ENCODE peak calls at places on chromosomes 11 and 22, in four cellular contexts. V is foreskin melanocyte, K is anterior cingulate cortex, T is activated B cell treated with CpG ODN at 0.5 μM for 24 hours. P is an unnamed sample.

GRCh38 chr11:69080361-69080973 is 31.7 kb downstream of the TPCN2 start:
- DNase-seq in K (no peak), V (no peak), T (no peak), P (no peak)

GRCh38 chr11:848988-849824 is 6.6 kb downstream of the TSPAN4 start:
- DNase-seq in T (peak), K (no peak), V (no peak), P (no peak)

GRCh38 chr11:48012051-48012391 is 31.7 kb downstream of the PTPRJ start:
- DNase-seq in K (no peak), T (no peak), V (no peak), P (no peak)

GRCh38 chr11:57474751-57475115 is 14.4 kb downstream of the RTN4RL2 start:
- DNase-seq in V (no peak), K (no peak), T (no peak), P (no peak)

GRCh38 chr22:32528984-32529982 is 54.7 kb downstream of the FBXO7 start:
- DNase-seq in T (no peak), K (peak), V (peak), P (peak)

GRCh38 chr22:23113067-23113846 is 28.5 kb downstream of the RSPH14 start:
- DNase-seq in T (no peak), V (no peak), K (peak), P (peak)

GRCh38 chr11:126601136-126601535 is 245.7 kb downstream of the ST3GAL4 start:
- DNase-seq in T (no peak), V (no peak), K (no peak), P (no peak)

GRCh38 chr11:2783536-2784082 is 83.8 kb upstream of the KCNQ1OT1 start:
- DNase-seq in T (no peak), V (no peak), K (no peak), P (no peak)

GRCh38 chr11:99979052-99979451 is 708.0 kb upstream of the ARHGAP42 start:
- DNase-seq in T (no peak), V (no peak), K (no peak), P (no peak)

GRCh38 chr11:30282289-30282631 is 40.6 kb upstream of the ARL14EP start:
- DNase-seq in K (no peak), V (no peak), T (no peak), P (no peak)

GRCh38 chr22:37521236-37521739 is 2.1 kb upstream of the CARD10 start:
- DNase-seq in K (no peak), T (no peak), V (no peak), P (no peak)

GRCh38 chr11:69603163-69603836 is 37.7 kb upstream of the CCND1 start:
- DNase-seq in K (no peak), V (no peak), T (no peak), P (no peak)

GRCh38 chr11:3021125-3021524 is 29.0 kb upstream of the NAP1L4 start:
- DNase-seq in T (no peak), V (no peak), K (peak), P (peak)

GRCh38 chr11:73404048-73404447 is 27.8 kb downstream of the RELT start:
- DNase-seq in K (peak), V (no peak), T (no peak), P (peak)

GRCh38 chr11:2276280-2276998 is 6.1 kb upstream of the ASCL2 start:
- DNase-seq in K (no peak), V (no peak), T (no peak), P (peak)

GRCh38 chr11:125086633-125087296 is 23.7 kb downstream of the SLC37A2 start:
- DNase-seq in V (no peak), K (no peak), T (no peak), P (no peak)

GRCh38 chr11:5989203-5989602 is 2.4 kb upstream of the OR52L1 start:
- DNase-seq in V (no peak), K (no peak), T (no peak), P (no peak)

GRCh38 chr11:578276-579035 is 2.2 kb downstream of the PHRF1 start:
- DNase-seq in K (no peak), T (no peak), V (no peak), P (no peak)

P was measured in dorsolateral prefrontal cortex.